ENCODE peak calls at places on chromosomes 7 and 10, in ten cellular contexts. P is lung; E is stimulated activated CD4-positive, alpha-beta T cell treated with anti-CD3 and anti-CD28 coated beads, Interleukin-4, amount 100 ng/mL, for 24 hours; Z is right lobe of liver; M is AG08395; U is NCI-H1092; W is kidney tubule cell; T is pancreas; D is B cell; A is T-cell. H is an unnamed sample.

GRCh38 chr7:75599244-75599771 is 107.2 kb downstream of the SPDYE5 start:
- DNase-seq in A (no peak), U (peak), D (no peak), Z (no peak), T (no peak), M (no peak), E (no peak), W (no peak), P (no peak), H (no peak)

GRCh38 chr10:37948210-37948609 is 28.2 kb downstream of the ZNF25 start:
- DNase-seq in T (no peak), D (no peak), E (no peak), Z (no peak), A (no peak), U (no peak), P (no peak), M (no peak), W (peak), H (no peak)

GRCh38 chr10:70191906-70192305 is 21.6 kb upstream of the SAR1A start:
- DNase-seq in T (no peak), Z (no peak), M (peak), A (no peak), E (no peak), P (no peak), W (peak), U (no peak), D (no peak), H (no peak)

GRCh38 chr10:25113231-25114035 is 61.4 kb upstream of the GPR158 start:
- DNase-seq in M (peak), U (peak), T (peak), E (peak), D (peak), P (peak), W (peak), Z (peak), A (no peak), H (no peak)

GRCh38 chr7:45162311-45162845 is 4.8 kb downstream of the RAMP3 start:
- DNase-seq in T (no peak), Z (no peak), P (no peak), M (no peak), A (no peak), W (no peak), E (no peak), U (no peak), D (no peak), H (no peak)

GRCh38 chr7:102981451-102981850 is 68.7 kb downstream of the LRRC17 start:
- DNase-seq in T (no peak), E (no peak), W (no peak), D (no peak), A (no peak), Z (no peak), M (no peak), P (no peak), U (no peak), H (no peak)

GRCh38 chr10:12287772-12288171 is 61.6 kb upstream of the CAMK1D start:
- DNase-seq in M (no peak), E (no peak), U (no peak), A (no peak), P (no peak), Z (no peak), W (no peak), T (no peak), D (no peak), H (no peak)

GRCh38 chr7:141674201-141674671 is 27.7 kb downstream of the DENND11 start:
- DNase-seq in E (no peak), P (no peak), T (no peak), U (no peak), D (no peak), W (peak), M (no peak), Z (no peak), A (no peak), H (no peak)

GRCh38 chr7:26918241-26918640 is 53.9 kb upstream of the SKAP2 start:
- DNase-seq in D (no peak), A (no peak), M (no peak), Z (no peak), U (no peak), P (no peak), T (no peak), W (peak), E (no peak), H (no peak)

GRCh38 chr10:29438271-29438670 is 149.4 kb downstream of the LYZL1 start:
- DNase-seq in U (no peak), W (peak), M (no peak), P (no peak), A (no peak), D (no peak), Z (no peak), E (no peak), T (no peak), H (no peak)

H was measured in esophagus squamous epithelium.